ENCODE peak calls at places on chromosomes 3 and 15, in four cellular contexts. F is CD8-positive, alpha-beta T cell; A is nephron progenitor cell; Y is AG04450. U is an unnamed sample.

GRCh38 chr3:154886437-154886836 is 193.7 kb upstream of the MME start:
- DNase-seq in F (no peak), A (no peak), Y (peak), U (no peak)

GRCh38 chr15:38670142-38671002 is 105.8 kb upstream of the RASGRP1 start:
- DNase-seq in F (peak), A (no peak), Y (no peak), U (no peak)

GRCh38 chr15:100244796-100245495 is 96.8 kb downstream of the ADAMTS17 start:
- DNase-seq in F (no peak), A (peak), Y (no peak), U (no peak)

GRCh38 chr3:160810360-160810759 is 54.3 kb downstream of the PPM1L start:
- DNase-seq in F (no peak), A (no peak), Y (no peak), U (no peak)

GRCh38 chr3:87437765-87438164 is 161.4 kb upstream of the POU1F1 start:
- DNase-seq in F (no peak), A (no peak), Y (no peak), U (no peak)

GRCh38 chr3:177362646-177363045 is 165.4 kb upstream of the TBL1XR1 start:
- DNase-seq in F (no peak), A (no peak), Y (no peak), U (no peak)

GRCh38 chr15:88484781-88485246 is 17.3 kb downstream of the MRPS11 start:
- DNase-seq in F (no peak), A (no peak), Y (no peak), U (no peak)

GRCh38 chr3:178137206-178137605 is 399.0 kb upstream of the KCNMB2 start:
- DNase-seq in F (no peak), A (no peak), Y (no peak), U (no peak)

GRCh38 chr3:76097588-76097975 is 312.2 kb upstream of the ZNF717 start:
- DNase-seq in F (no peak), A (no peak), Y (no peak), U (no peak)

GRCh38 chr15:38186505-38186904 is 66.1 kb upstream of the SPRED1 start:
- DNase-seq in F (no peak), A (no peak), Y (no peak), U (no peak)

GRCh38 chr3:117645561-117646242 is 936.1 kb downstream of the TUSC7 start:
- DNase-seq in F (no peak), A (no peak), Y (no peak), U (no peak)

GRCh38 chr15:74303741-74304309 is 63.6 kb downstream of the CYP11A1 start:
- DNase-seq in F (no peak), A (no peak), Y (no peak), U (no peak)

GRCh38 chr15:73792429-73792828 is 39.3 kb upstream of the INSYN1 start:
- DNase-seq in F (no peak), A (no peak), Y (no peak), U (no peak)

GRCh38 chr15:48828906-48829305 is 18.0 kb upstream of the CEP152 start:
- DNase-seq in F (no peak), A (no peak), Y (no peak), U (no peak)

GRCh38 chr15:92394327-92395175 is 870 bp downstream of the ST8SIA2 start:
- DNase-seq in F (no peak), A (peak), Y (no peak), U (peak)

GRCh38 chr15:78034495-78035191 is 42.9 kb downstream of the TBC1D2B start:
- DNase-seq in F (peak), A (peak), Y (no peak), U (no peak)

GRCh38 chr3:127423856-127424765 is 136.3 kb upstream of the PRR20G start:
- DNase-seq in F (no peak), A (no peak), Y (no peak), U (no peak)

GRCh38 chr15:32873292-32874114 is 155.7 kb downstream of the GREM1 start:
- DNase-seq in F (no peak), A (no peak), Y (no peak), U (no peak)

GRCh38 chr3:194485471-194485875 is 1.3 kb downstream of the ATP13A3 start:
- DNase-seq in F (no peak), A (no peak), Y (no peak), U (no peak)

GRCh38 chr3:169847896-169848295 is 21.8 kb downstream of the LRRC31 start:
- DNase-seq in F (no peak), A (no peak), Y (no peak), U (no peak)

GRCh38 chr3:72892870-72893269 is 5.0 kb downstream of the GXYLT2 start:
- DNase-seq in F (no peak), A (no peak), Y (no peak), U (no peak)
- TF ChIP-seq CTCF in F (no peak), A (peak), Y (peak), U (peak)

GRCh38 chr3:89250742-89251141 is 143.3 kb downstream of the EPHA3 start:
- DNase-seq in F (no peak), A (no peak), Y (no peak), U (no peak)

GRCh38 chr3:89246326-89246725 is 138.9 kb downstream of the EPHA3 start:
- DNase-seq in F (no peak), A (no peak), Y (no peak), U (peak)
- TF ChIP-seq CTCF in F (no peak), A (peak), Y (peak), U (no peak)

GRCh38 chr3:10703875-10704274 is 112.2 kb upstream of the SLC6A11 start:
- DNase-seq in F (no peak), A (peak), Y (no peak), U (no peak)
- TF ChIP-seq CTCF in F (no peak), A (peak), Y (peak), U (peak)

DNA sequence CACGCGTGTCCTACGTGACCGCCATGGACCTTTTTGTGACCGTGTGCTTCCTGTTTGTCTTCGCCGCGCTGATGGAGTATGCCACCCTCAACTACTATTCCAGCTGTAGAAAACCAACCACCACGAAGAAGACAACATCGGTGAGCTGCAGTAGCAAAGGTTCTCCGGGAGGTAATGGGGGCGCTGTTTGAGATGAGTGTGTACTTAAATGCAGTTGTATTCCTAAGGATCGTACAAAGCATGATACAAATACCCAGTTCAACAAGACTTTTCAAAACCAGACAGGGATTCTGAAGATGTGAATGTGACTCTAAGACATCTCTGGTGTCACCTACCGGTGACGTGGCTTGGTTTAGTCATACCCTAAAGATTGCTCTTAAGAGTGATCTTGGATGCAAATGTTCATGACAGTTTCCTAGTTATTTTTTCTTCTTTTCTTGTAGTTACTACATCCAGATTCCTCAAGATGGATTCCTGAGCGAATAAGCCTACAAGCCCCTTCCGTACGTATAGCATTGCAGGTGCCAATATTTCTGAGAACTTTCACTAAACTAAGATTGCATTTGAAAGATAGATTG is 556.6 kb downstream of the GABRG3 start:
- DNase-seq in F (no peak), A (no peak), Y (no peak), U (no peak)
- TF ChIP-seq CTCF in F (no peak), A (peak), Y (no peak), U (peak)

DNA sequence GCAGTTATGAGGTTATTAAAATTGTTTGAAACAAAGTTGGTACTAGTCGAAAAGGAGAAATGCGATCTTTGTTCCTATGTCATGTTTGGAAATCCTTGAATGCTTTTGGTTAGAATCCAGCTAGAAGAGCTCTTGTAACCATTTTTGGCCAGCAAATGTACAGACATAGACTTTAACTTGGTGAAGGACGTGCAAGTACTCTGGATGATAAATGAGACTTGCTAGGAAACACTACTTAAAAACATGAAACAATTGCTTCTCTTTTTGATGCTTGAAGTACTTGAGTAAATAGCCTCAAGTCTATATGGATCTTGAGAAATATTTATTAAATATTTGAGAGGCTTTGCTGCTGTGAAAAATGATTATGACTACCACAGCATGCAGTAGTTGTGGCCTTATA is 95.8 kb downstream of the CADM2 start:
- DNase-seq in F (no peak), A (no peak), Y (no peak), U (no peak)
- TF ChIP-seq CTCF in F (no peak), A (no peak), Y (no peak), U (no peak)

GRCh38 chr3:140602781-140603180 is 75.1 kb upstream of the TRIM42 start:
- DNase-seq in F (no peak), A (no peak), Y (no peak), U (no peak)

GRCh38 chr3:140603766-140604165 is 74.1 kb upstream of the TRIM42 start:
- DNase-seq in F (no peak), A (no peak), Y (no peak), U (no peak)

GRCh38 chr3:140599496-140599895 is 78.4 kb upstream of the TRIM42 start:
- DNase-seq in F (no peak), A (no peak), Y (no peak), U (no peak)

GRCh38 chr3:140599009-140599408 is 78.9 kb upstream of the TRIM42 start:
- DNase-seq in F (no peak), A (no peak), Y (no peak), U (no peak)

DNA sequence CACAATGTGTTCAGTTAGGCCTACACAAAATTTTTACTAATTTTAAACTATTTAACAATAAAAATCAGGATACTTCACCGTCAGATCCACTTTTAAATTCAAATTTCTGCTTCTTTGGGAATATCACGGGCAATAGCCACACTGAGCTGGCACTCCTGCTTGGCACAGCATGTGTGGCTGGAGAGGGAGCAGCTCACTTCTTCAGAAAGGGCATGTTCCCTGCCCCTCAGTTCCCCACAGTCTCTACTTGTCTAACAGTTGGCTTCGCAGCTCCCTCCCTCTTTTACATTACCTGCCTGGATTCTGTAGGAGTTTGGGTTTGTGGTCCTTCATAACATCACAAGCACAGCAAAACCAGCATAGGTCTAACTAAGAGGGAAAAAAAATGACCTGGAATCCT is 76.0 kb upstream of the TRIM42 start:
- DNase-seq in F (no peak), A (no peak), Y (no peak), U (no peak)
- TF ChIP-seq CTCF in F (no peak), A (no peak), Y (no peak), U (no peak)

GRCh38 chr15:94864600-94864999 is 633.2 kb downstream of the MCTP2 start:
- DNase-seq in F (no peak), A (no peak), Y (no peak), U (no peak)
- TF ChIP-seq CTCF in F (no peak), A (no peak), Y (no peak), U (no peak)

DNA sequence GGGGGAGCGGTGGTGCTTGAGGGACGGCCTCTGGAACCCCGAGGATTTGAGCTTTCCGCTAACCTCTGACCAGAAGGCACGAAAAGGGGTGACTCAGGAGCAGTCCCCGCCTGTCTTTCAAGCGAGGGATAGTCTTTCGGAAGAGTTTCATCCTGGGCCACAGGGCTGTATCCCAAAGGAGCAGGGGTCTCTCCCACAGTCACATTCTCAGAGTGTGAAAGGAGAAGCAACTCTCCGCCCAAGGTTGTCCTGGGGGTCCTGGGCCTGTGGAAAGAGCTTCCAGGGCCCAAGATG is 1.4 kb upstream of the DUSP7 start:
- DNase-seq in F (no peak), A (no peak), Y (no peak), U (no peak)
- TF ChIP-seq CTCF in F (no peak), A (no peak), Y (no peak), U (no peak)

DNA sequence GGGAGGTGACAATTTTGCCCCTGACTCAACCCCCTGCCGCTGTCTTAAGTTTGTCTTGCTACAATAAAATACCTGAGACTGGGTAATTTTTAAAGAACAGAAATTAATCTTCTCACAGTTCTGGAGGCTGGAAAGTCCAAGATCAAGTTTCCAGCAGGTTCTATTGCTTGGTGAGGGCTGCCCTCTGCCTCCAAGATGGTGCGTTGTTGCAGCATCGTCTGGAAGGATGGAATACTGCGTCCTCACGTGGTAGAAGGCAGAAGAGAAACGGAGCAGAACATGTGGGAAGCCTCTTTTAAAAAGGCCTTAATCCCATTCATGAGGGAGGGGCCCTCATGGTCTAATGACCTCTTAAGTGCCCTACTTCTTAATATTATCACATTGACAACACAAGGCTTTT is 87.3 kb upstream of the SNTN start:
- DNase-seq in F (no peak), A (no peak), Y (no peak), U (no peak)
- TF ChIP-seq CTCF in F (no peak), A (no peak), Y (no peak), U (no peak)

GRCh38 chr3:140206196-140207040 is 271.4 kb downstream of the CLSTN2 start:
- DNase-seq in F (no peak), A (peak), Y (no peak), U (no peak)
- TF ChIP-seq CTCF in F (no peak), A (peak), Y (peak), U (peak)